ENCODE peak calls at places on chromosomes 12 and 14, in eight cellular contexts. One of them, this sample, is unnamed.

GRCh38 chr12:110333201-110333600 is 52.2 kb downstream of the ATP2A2 start:
- DNase-seq in non-pigmented ciliary epithelial cell: no peak
- DNase-seq in activated T-helper 1 cell treated with Interleukin-2 at 50 U/mL for 16 hours: no peak
- DNase-seq in kidney epithelial cell: no peak
- DNase-seq in GM23248: no peak
- DNase-seq in NCI-H460: no peak
- DNase-seq in fibroblast of lung: no peak
- DNase-seq in memory B cell: no peak
- DNase-seq in this sample: no peak

GRCh38 chr12:64180951-64181350 is 41.1 kb downstream of the KICS2 start:
- DNase-seq in fibroblast of lung: peak; percentile 71
- DNase-seq in activated T-helper 1 cell treated with Interleukin-2 at 50 U/mL for 16 hours: no peak
- DNase-seq in GM23248: peak; percentile 90
- DNase-seq in non-pigmented ciliary epithelial cell: no peak
- DNase-seq in memory B cell: no peak
- DNase-seq in NCI-H460: peak; percentile 58
- DNase-seq in kidney epithelial cell: no peak
- DNase-seq in this sample: no peak

GRCh38 chr12:28569698-28570411 is 379.6 kb downstream of the CCDC91 start:
- DNase-seq in non-pigmented ciliary epithelial cell: no peak
- DNase-seq in NCI-H460: peak; percentile 77
- DNase-seq in activated T-helper 1 cell treated with Interleukin-2 at 50 U/mL for 16 hours: no peak
- DNase-seq in kidney epithelial cell: no peak
- DNase-seq in GM23248: peak; percentile 82
- DNase-seq in fibroblast of lung: peak; percentile 78
- DNase-seq in memory B cell: no peak
- DNase-seq in this sample: no peak

GRCh38 chr12:58530421-58531067 is 389.8 kb downstream of the LRIG3 start:
- DNase-seq in NCI-H460: no peak
- DNase-seq in memory B cell: no peak
- DNase-seq in non-pigmented ciliary epithelial cell: peak; percentile 80
- DNase-seq in GM23248: peak; percentile 83
- DNase-seq in activated T-helper 1 cell treated with Interleukin-2 at 50 U/mL for 16 hours: no peak
- DNase-seq in fibroblast of lung: peak; percentile 89
- DNase-seq in kidney epithelial cell: no peak
- DNase-seq in this sample: no peak

GRCh38 chr12:49043856-49044258 is 16.7 kb downstream of the KMT2D start:
- DNase-seq in memory B cell: peak; percentile 72
- DNase-seq in fibroblast of lung: peak; percentile 39
- DNase-seq in GM23248: peak; percentile 67
- DNase-seq in activated T-helper 1 cell treated with Interleukin-2 at 50 U/mL for 16 hours: peak; percentile 56
- DNase-seq in kidney epithelial cell: no peak
- DNase-seq in non-pigmented ciliary epithelial cell: no peak
- DNase-seq in NCI-H460: peak; percentile 48
- DNase-seq in this sample: peak; percentile 68

GRCh38 chr12:110853856-110854255 is 7.1 kb downstream of the CCDC63 start:
- DNase-seq in GM23248: no peak
- DNase-seq in non-pigmented ciliary epithelial cell: no peak
- DNase-seq in fibroblast of lung: peak; percentile 14
- DNase-seq in kidney epithelial cell: no peak
- DNase-seq in memory B cell: no peak
- DNase-seq in NCI-H460: no peak
- DNase-seq in activated T-helper 1 cell treated with Interleukin-2 at 50 U/mL for 16 hours: no peak
- DNase-seq in this sample: no peak

GRCh38 chr12:76878045-76878898 is 547 bp downstream of the CSRP2 start:
- DNase-seq in GM23248: peak; percentile 62
- DNase-seq in non-pigmented ciliary epithelial cell: no peak
- DNase-seq in memory B cell: peak; percentile 5
- DNase-seq in NCI-H460: no peak
- DNase-seq in activated T-helper 1 cell treated with Interleukin-2 at 50 U/mL for 16 hours: no peak
- DNase-seq in fibroblast of lung: peak; percentile 8
- DNase-seq in kidney epithelial cell: no peak
- DNase-seq in this sample: no peak

GRCh38 chr12:49974677-49975369 is 2.1 kb downstream of the AQP6 start:
- DNase-seq in non-pigmented ciliary epithelial cell: no peak
- DNase-seq in GM23248: no peak
- DNase-seq in activated T-helper 1 cell treated with Interleukin-2 at 50 U/mL for 16 hours: no peak
- DNase-seq in memory B cell: no peak
- DNase-seq in fibroblast of lung: no peak
- DNase-seq in kidney epithelial cell: no peak
- DNase-seq in NCI-H460: no peak
- DNase-seq in this sample: no peak

GRCh38 chr12:92574046-92574783 is 128.6 kb upstream of the PLEKHG7 start:
- DNase-seq in GM23248: peak; percentile 35
- DNase-seq in memory B cell: no peak
- DNase-seq in kidney epithelial cell: no peak
- DNase-seq in fibroblast of lung: no peak
- DNase-seq in non-pigmented ciliary epithelial cell: no peak
- DNase-seq in NCI-H460: no peak
- DNase-seq in activated T-helper 1 cell treated with Interleukin-2 at 50 U/mL for 16 hours: no peak
- DNase-seq in this sample: no peak

GRCh38 chr12:51678086-51678724 is 87.2 kb downstream of the SCN8A start:
- DNase-seq in GM23248: peak; percentile 70
- DNase-seq in memory B cell: peak; percentile 14
- DNase-seq in NCI-H460: peak; percentile 56
- DNase-seq in non-pigmented ciliary epithelial cell: no peak
- DNase-seq in activated T-helper 1 cell treated with Interleukin-2 at 50 U/mL for 16 hours: no peak
- DNase-seq in fibroblast of lung: peak; percentile 62
- DNase-seq in kidney epithelial cell: peak; percentile 25
- DNase-seq in this sample: no peak

GRCh38 chr12:117863004-117863709 is 105.6 kb downstream of the KSR2 start:
- DNase-seq in GM23248: peak; percentile 83
- DNase-seq in NCI-H460: no peak
- DNase-seq in fibroblast of lung: no peak
- DNase-seq in non-pigmented ciliary epithelial cell: no peak
- DNase-seq in kidney epithelial cell: no peak
- DNase-seq in memory B cell: no peak
- DNase-seq in activated T-helper 1 cell treated with Interleukin-2 at 50 U/mL for 16 hours: no peak
- DNase-seq in this sample: no peak

GRCh38 chr12:54935235-54935951 is 49.2 kb downstream of the TESPA1 start:
- DNase-seq in NCI-H460: peak; percentile 82
- DNase-seq in non-pigmented ciliary epithelial cell: peak; percentile 89
- DNase-seq in GM23248: peak; percentile 94
- DNase-seq in activated T-helper 1 cell treated with Interleukin-2 at 50 U/mL for 16 hours: no peak
- DNase-seq in fibroblast of lung: peak; percentile 79
- DNase-seq in memory B cell: no peak
- DNase-seq in kidney epithelial cell: peak; percentile 84
- DNase-seq in this sample: peak; percentile 9

GRCh38 chr14:58907803-58908202 is 270.0 kb downstream of the DACT1 start:
- DNase-seq in GM23248: no peak
- DNase-seq in fibroblast of lung: no peak
- DNase-seq in activated T-helper 1 cell treated with Interleukin-2 at 50 U/mL for 16 hours: no peak
- DNase-seq in kidney epithelial cell: no peak
- DNase-seq in memory B cell: no peak
- DNase-seq in NCI-H460: no peak
- DNase-seq in non-pigmented ciliary epithelial cell: no peak
- DNase-seq in this sample: no peak

GRCh38 chr12:100472325-100472724 is 1.3 kb upstream of the NR1H4 start:
- DNase-seq in non-pigmented ciliary epithelial cell: no peak
- DNase-seq in activated T-helper 1 cell treated with Interleukin-2 at 50 U/mL for 16 hours: no peak
- DNase-seq in NCI-H460: no peak
- DNase-seq in fibroblast of lung: no peak
- DNase-seq in kidney epithelial cell: no peak
- DNase-seq in memory B cell: no peak
- DNase-seq in GM23248: no peak
- DNase-seq in this sample: no peak

GRCh38 chr12:116196752-116197718 is 80.5 kb downstream of the MED13L start:
- DNase-seq in GM23248: no peak
- DNase-seq in activated T-helper 1 cell treated with Interleukin-2 at 50 U/mL for 16 hours: no peak
- DNase-seq in kidney epithelial cell: no peak
- DNase-seq in memory B cell: no peak
- DNase-seq in NCI-H460: no peak
- DNase-seq in non-pigmented ciliary epithelial cell: no peak
- DNase-seq in fibroblast of lung: no peak
- DNase-seq in this sample: no peak

GRCh38 chr14:68042591-68043210 is 223.1 kb downstream of the RAD51B start:
- DNase-seq in activated T-helper 1 cell treated with Interleukin-2 at 50 U/mL for 16 hours: no peak
- DNase-seq in fibroblast of lung: peak; percentile 19
- DNase-seq in GM23248: no peak
- DNase-seq in memory B cell: no peak
- DNase-seq in NCI-H460: no peak
- DNase-seq in kidney epithelial cell: no peak
- DNase-seq in non-pigmented ciliary epithelial cell: no peak
- DNase-seq in this sample: no peak

GRCh38 chr12:21257172-21257571 is 77.5 kb downstream of the SLCO1A2 start:
- DNase-seq in NCI-H460: no peak
- DNase-seq in memory B cell: no peak
- DNase-seq in fibroblast of lung: no peak
- DNase-seq in kidney epithelial cell: no peak
- DNase-seq in non-pigmented ciliary epithelial cell: no peak
- DNase-seq in activated T-helper 1 cell treated with Interleukin-2 at 50 U/mL for 16 hours: no peak
- DNase-seq in GM23248: no peak
- DNase-seq in this sample: no peak

GRCh38 chr12:24062642-24063245 is 113.3 kb upstream of the SOX5 start:
- DNase-seq in GM23248: no peak
- DNase-seq in kidney epithelial cell: no peak
- DNase-seq in non-pigmented ciliary epithelial cell: no peak
- DNase-seq in activated T-helper 1 cell treated with Interleukin-2 at 50 U/mL for 16 hours: no peak
- DNase-seq in NCI-H460: no peak
- DNase-seq in memory B cell: no peak
- DNase-seq in fibroblast of lung: peak; percentile 48
- DNase-seq in this sample: no peak

GRCh38 chr14:59032821-59033220 is 155.6 kb upstream of the DAAM1 start:
- DNase-seq in GM23248: no peak
- DNase-seq in NCI-H460: no peak
- DNase-seq in non-pigmented ciliary epithelial cell: no peak
- DNase-seq in memory B cell: no peak
- DNase-seq in fibroblast of lung: no peak
- DNase-seq in activated T-helper 1 cell treated with Interleukin-2 at 50 U/mL for 16 hours: no peak
- DNase-seq in kidney epithelial cell: no peak
- DNase-seq in this sample: no peak

GRCh38 chr14:39755269-39755878 is 323.1 kb upstream of the FBXO33 start:
- DNase-seq in activated T-helper 1 cell treated with Interleukin-2 at 50 U/mL for 16 hours: no peak
- DNase-seq in NCI-H460: no peak
- DNase-seq in memory B cell: no peak
- DNase-seq in GM23248: no peak
- DNase-seq in kidney epithelial cell: peak; percentile 26
- DNase-seq in fibroblast of lung: no peak
- DNase-seq in non-pigmented ciliary epithelial cell: no peak
- DNase-seq in this sample: no peak

GRCh38 chr14:76664790-76665189 is 96.5 kb upstream of the VASH1 start:
- DNase-seq in NCI-H460: no peak
- DNase-seq in fibroblast of lung: no peak
- DNase-seq in memory B cell: no peak
- DNase-seq in kidney epithelial cell: no peak
- DNase-seq in activated T-helper 1 cell treated with Interleukin-2 at 50 U/mL for 16 hours: no peak
- DNase-seq in non-pigmented ciliary epithelial cell: no peak
- DNase-seq in GM23248: no peak
- DNase-seq in this sample: no peak

GRCh38 chr14:42855159-42855558 is 1248.5 kb downstream of the LRFN5 start:
- DNase-seq in NCI-H460: no peak
- DNase-seq in activated T-helper 1 cell treated with Interleukin-2 at 50 U/mL for 16 hours: no peak
- DNase-seq in fibroblast of lung: peak; percentile 51
- DNase-seq in memory B cell: no peak
- DNase-seq in GM23248: no peak
- DNase-seq in kidney epithelial cell: no peak
- DNase-seq in non-pigmented ciliary epithelial cell: no peak
- DNase-seq in this sample: no peak

GRCh38 chr12:51320695-51321320 is 3.2 kb downstream of the BIN2 start:
- DNase-seq in NCI-H460: no peak
- DNase-seq in kidney epithelial cell: no peak
- DNase-seq in memory B cell: no peak
- DNase-seq in GM23248: peak; percentile 25
- DNase-seq in activated T-helper 1 cell treated with Interleukin-2 at 50 U/mL for 16 hours: no peak
- DNase-seq in fibroblast of lung: no peak
- DNase-seq in non-pigmented ciliary epithelial cell: no peak
- DNase-seq in this sample: no peak

GRCh38 chr12:120650249-120650690 is 9.8 kb downstream of the CABP1 start:
- DNase-seq in fibroblast of lung: no peak
- DNase-seq in memory B cell: no peak
- DNase-seq in GM23248: no peak
- DNase-seq in non-pigmented ciliary epithelial cell: no peak
- DNase-seq in activated T-helper 1 cell treated with Interleukin-2 at 50 U/mL for 16 hours: no peak
- DNase-seq in NCI-H460: no peak
- DNase-seq in kidney epithelial cell: no peak
- DNase-seq in this sample: no peak

GRCh38 chr12:10354502-10354901 is 35.3 kb downstream of the KLRK1 start:
- DNase-seq in non-pigmented ciliary epithelial cell: no peak
- DNase-seq in GM23248: peak; percentile 51
- DNase-seq in memory B cell: no peak
- DNase-seq in activated T-helper 1 cell treated with Interleukin-2 at 50 U/mL for 16 hours: no peak
- DNase-seq in fibroblast of lung: peak; percentile 37
- DNase-seq in NCI-H460: no peak
- DNase-seq in kidney epithelial cell: no peak
- DNase-seq in this sample: no peak

GRCh38 chr12:113575386-113575785 is 103.7 kb upstream of the LHX5 start:
- DNase-seq in NCI-H460: no peak
- DNase-seq in kidney epithelial cell: no peak
- DNase-seq in memory B cell: no peak
- DNase-seq in activated T-helper 1 cell treated with Interleukin-2 at 50 U/mL for 16 hours: no peak
- DNase-seq in non-pigmented ciliary epithelial cell: no peak
- DNase-seq in GM23248: no peak
- DNase-seq in fibroblast of lung: no peak
- DNase-seq in this sample: no peak

GRCh38 chr12:47779943-47780504 is 7.0 kb downstream of the SLC48A1 start:
- DNase-seq in memory B cell: no peak
- DNase-seq in fibroblast of lung: no peak
- DNase-seq in activated T-helper 1 cell treated with Interleukin-2 at 50 U/mL for 16 hours: no peak
- DNase-seq in kidney epithelial cell: no peak
- DNase-seq in NCI-H460: no peak
- DNase-seq in non-pigmented ciliary epithelial cell: no peak
- DNase-seq in GM23248: peak; percentile 35
- DNase-seq in this sample: no peak

GRCh38 chr12:8452976-8453616 is 2.7 kb upstream of the CLEC6A start:
- DNase-seq in GM23248: no peak
- DNase-seq in fibroblast of lung: no peak
- DNase-seq in kidney epithelial cell: no peak
- DNase-seq in NCI-H460: no peak
- DNase-seq in activated T-helper 1 cell treated with Interleukin-2 at 50 U/mL for 16 hours: no peak
- DNase-seq in memory B cell: no peak
- DNase-seq in non-pigmented ciliary epithelial cell: no peak
- DNase-seq in this sample: no peak

GRCh38 chr12:68236421-68237059 is 10.9 kb upstream of the IL26 start:
- DNase-seq in kidney epithelial cell: no peak
- DNase-seq in NCI-H460: peak; percentile 21
- DNase-seq in activated T-helper 1 cell treated with Interleukin-2 at 50 U/mL for 16 hours: peak; percentile 4
- DNase-seq in fibroblast of lung: no peak
- DNase-seq in memory B cell: peak; percentile 31
- DNase-seq in non-pigmented ciliary epithelial cell: no peak
- DNase-seq in GM23248: peak; percentile 23
- DNase-seq in this sample: peak; percentile 9

GRCh38 chr12:88643685-88644084 is 63.4 kb upstream of the KITLG start:
- DNase-seq in GM23248: peak; percentile 45
- DNase-seq in non-pigmented ciliary epithelial cell: no peak
- DNase-seq in fibroblast of lung: peak; percentile 46
- DNase-seq in activated T-helper 1 cell treated with Interleukin-2 at 50 U/mL for 16 hours: no peak
- DNase-seq in NCI-H460: no peak
- DNase-seq in memory B cell: no peak
- DNase-seq in kidney epithelial cell: no peak
- DNase-seq in this sample: no peak

GRCh38 chr12:51460519-51460918 is 35.9 kb downstream of the SLC4A8 start:
- DNase-seq in kidney epithelial cell: no peak
- DNase-seq in GM23248: no peak
- DNase-seq in activated T-helper 1 cell treated with Interleukin-2 at 50 U/mL for 16 hours: no peak
- DNase-seq in fibroblast of lung: no peak
- DNase-seq in NCI-H460: no peak
- DNase-seq in memory B cell: no peak
- DNase-seq in non-pigmented ciliary epithelial cell: no peak
- DNase-seq in this sample: no peak

GRCh38 chr12:80670214-80670613 is 37.2 kb upstream of the MYF6 start:
- DNase-seq in memory B cell: no peak
- DNase-seq in GM23248: no peak
- DNase-seq in non-pigmented ciliary epithelial cell: no peak
- DNase-seq in NCI-H460: no peak
- DNase-seq in activated T-helper 1 cell treated with Interleukin-2 at 50 U/mL for 16 hours: no peak
- DNase-seq in kidney epithelial cell: no peak
- DNase-seq in fibroblast of lung: no peak
- DNase-seq in this sample: no peak

GRCh38 chr12:72271401-72271740 is 799 bp upstream of the TRHDE start:
- DNase-seq in non-pigmented ciliary epithelial cell: no peak
- DNase-seq in kidney epithelial cell: no peak
- DNase-seq in memory B cell: no peak
- DNase-seq in NCI-H460: no peak
- DNase-seq in fibroblast of lung: peak; percentile 72
- DNase-seq in activated T-helper 1 cell treated with Interleukin-2 at 50 U/mL for 16 hours: no peak
- DNase-seq in GM23248: peak; percentile 34
- DNase-seq in this sample: no peak

GRCh38 chr12:65518771-65519170 is 240.3 kb downstream of the MSRB3 start:
- DNase-seq in kidney epithelial cell: no peak
- DNase-seq in non-pigmented ciliary epithelial cell: no peak
- DNase-seq in fibroblast of lung: no peak
- DNase-seq in GM23248: peak; percentile 47
- DNase-seq in memory B cell: no peak
- DNase-seq in NCI-H460: no peak
- DNase-seq in activated T-helper 1 cell treated with Interleukin-2 at 50 U/mL for 16 hours: no peak
- DNase-seq in this sample: no peak

This sample was measured in CD4-positive, alpha-beta T cell.